ENCODE peak calls at places on chromosomes 1 and 21, in seven cellular contexts. One of them, this sample, is unnamed.

GRCh38 chr1:116850436-116850835 is 59.3 kb upstream of the PTGFRN start:
- DNase-seq in lung microvascular endothelial cell: peak
- DNase-seq in NCI-H1694: no peak
- DNase-seq in anterior cingulate cortex: no peak
- DNase-seq in RCC 7860: no peak
- DNase-seq in stimulated activated CD4-positive, alpha-beta T cell treated with anti-CD3 and anti-CD28 coated beads, Interleukin-15, amount 100 ng/mL, for 24 hours: no peak
- DNase-seq in fibroblast of mammary gland: no peak
- DNase-seq in this sample: no peak

GRCh38 chr21:36613064-36613463 is 85.9 kb upstream of the SIM2 start:
- DNase-seq in anterior cingulate cortex: no peak
- DNase-seq in stimulated activated CD4-positive, alpha-beta T cell treated with anti-CD3 and anti-CD28 coated beads, Interleukin-15, amount 100 ng/mL, for 24 hours: no peak
- DNase-seq in RCC 7860: no peak
- DNase-seq in fibroblast of mammary gland: no peak
- DNase-seq in NCI-H1694: no peak
- DNase-seq in lung microvascular endothelial cell: peak
- DNase-seq in this sample: no peak

GRCh38 chr1:22754106-22754768 is 43.6 kb downstream of the EPHB2 start:
- DNase-seq in stimulated activated CD4-positive, alpha-beta T cell treated with anti-CD3 and anti-CD28 coated beads, Interleukin-15, amount 100 ng/mL, for 24 hours: no peak
- DNase-seq in fibroblast of mammary gland: peak
- DNase-seq in RCC 7860: no peak
- DNase-seq in lung microvascular endothelial cell: peak
- DNase-seq in anterior cingulate cortex: no peak
- DNase-seq in NCI-H1694: no peak
- DNase-seq in this sample: no peak

GRCh38 chr1:47533176-47534039 is 95.6 kb downstream of the FOXD2 start:
- DNase-seq in NCI-H1694: peak
- DNase-seq in stimulated activated CD4-positive, alpha-beta T cell treated with anti-CD3 and anti-CD28 coated beads, Interleukin-15, amount 100 ng/mL, for 24 hours: peak
- DNase-seq in lung microvascular endothelial cell: peak
- DNase-seq in anterior cingulate cortex: peak
- DNase-seq in RCC 7860: no peak
- DNase-seq in fibroblast of mammary gland: peak
- DNase-seq in this sample: no peak

GRCh38 chr1:32696041-32696440 is 6.5 kb downstream of the SYNC start:
- DNase-seq in RCC 7860: no peak
- DNase-seq in lung microvascular endothelial cell: no peak
- DNase-seq in stimulated activated CD4-positive, alpha-beta T cell treated with anti-CD3 and anti-CD28 coated beads, Interleukin-15, amount 100 ng/mL, for 24 hours: no peak
- DNase-seq in fibroblast of mammary gland: no peak
- DNase-seq in anterior cingulate cortex: no peak
- DNase-seq in NCI-H1694: no peak
- DNase-seq in this sample: no peak

GRCh38 chr1:232805269-232806070 is at the start of gene MAP10:
- DNase-seq in RCC 7860: no peak
- DNase-seq in fibroblast of mammary gland: peak
- DNase-seq in NCI-H1694: no peak
- DNase-seq in lung microvascular endothelial cell: peak
- DNase-seq in stimulated activated CD4-positive, alpha-beta T cell treated with anti-CD3 and anti-CD28 coated beads, Interleukin-15, amount 100 ng/mL, for 24 hours: peak
- DNase-seq in anterior cingulate cortex: peak
- DNase-seq in this sample: no peak

GRCh38 chr21:42652527-42653491 is 612 bp upstream of the PDE9A start:
- DNase-seq in fibroblast of mammary gland: peak
- DNase-seq in anterior cingulate cortex: peak
- DNase-seq in stimulated activated CD4-positive, alpha-beta T cell treated with anti-CD3 and anti-CD28 coated beads, Interleukin-15, amount 100 ng/mL, for 24 hours: no peak
- DNase-seq in lung microvascular endothelial cell: peak
- DNase-seq in RCC 7860: no peak
- DNase-seq in NCI-H1694: peak
- DNase-seq in this sample: no peak

GRCh38 chr1:109283748-109284600 is 1.0 kb upstream of the PSRC1 start:
- DNase-seq in NCI-H1694: no peak
- DNase-seq in fibroblast of mammary gland: no peak
- DNase-seq in RCC 7860: no peak
- DNase-seq in stimulated activated CD4-positive, alpha-beta T cell treated with anti-CD3 and anti-CD28 coated beads, Interleukin-15, amount 100 ng/mL, for 24 hours: no peak
- DNase-seq in anterior cingulate cortex: no peak
- DNase-seq in lung microvascular endothelial cell: no peak
- DNase-seq in this sample: no peak

GRCh38 chr1:60504206-60504868 is 430.8 kb upstream of the C1orf87 start:
- DNase-seq in NCI-H1694: no peak
- DNase-seq in lung microvascular endothelial cell: no peak
- DNase-seq in stimulated activated CD4-positive, alpha-beta T cell treated with anti-CD3 and anti-CD28 coated beads, Interleukin-15, amount 100 ng/mL, for 24 hours: no peak
- DNase-seq in fibroblast of mammary gland: peak
- DNase-seq in RCC 7860: no peak
- DNase-seq in anterior cingulate cortex: no peak
- DNase-seq in this sample: no peak

GRCh38 chr1:24745711-24746582 is 700 bp downstream of the CLIC4 start:
- DNase-seq in fibroblast of mammary gland: peak
- DNase-seq in lung microvascular endothelial cell: peak
- DNase-seq in stimulated activated CD4-positive, alpha-beta T cell treated with anti-CD3 and anti-CD28 coated beads, Interleukin-15, amount 100 ng/mL, for 24 hours: peak
- DNase-seq in RCC 7860: peak
- DNase-seq in NCI-H1694: no peak
- DNase-seq in anterior cingulate cortex: peak
- DNase-seq in this sample: no peak

GRCh38 chr1:84907095-84907827 is 14.3 kb upstream of the LPAR3 start:
- DNase-seq in fibroblast of mammary gland: no peak
- DNase-seq in RCC 7860: peak
- DNase-seq in lung microvascular endothelial cell: peak
- DNase-seq in stimulated activated CD4-positive, alpha-beta T cell treated with anti-CD3 and anti-CD28 coated beads, Interleukin-15, amount 100 ng/mL, for 24 hours: no peak
- DNase-seq in anterior cingulate cortex: no peak
- DNase-seq in NCI-H1694: no peak
- DNase-seq in this sample: no peak

GRCh38 chr1:10714337-10715114 is 81.9 kb downstream of the CASZ1 start:
- DNase-seq in NCI-H1694: no peak
- DNase-seq in fibroblast of mammary gland: no peak
- DNase-seq in anterior cingulate cortex: no peak
- DNase-seq in lung microvascular endothelial cell: no peak
- DNase-seq in stimulated activated CD4-positive, alpha-beta T cell treated with anti-CD3 and anti-CD28 coated beads, Interleukin-15, amount 100 ng/mL, for 24 hours: no peak
- DNase-seq in RCC 7860: no peak
- DNase-seq in this sample: no peak

GRCh38 chr1:159602501-159602900 is 14.9 kb downstream of the APCS start:
- DNase-seq in NCI-H1694: no peak
- DNase-seq in lung microvascular endothelial cell: no peak
- DNase-seq in RCC 7860: no peak
- DNase-seq in stimulated activated CD4-positive, alpha-beta T cell treated with anti-CD3 and anti-CD28 coated beads, Interleukin-15, amount 100 ng/mL, for 24 hours: no peak
- DNase-seq in anterior cingulate cortex: no peak
- DNase-seq in fibroblast of mammary gland: no peak
- DNase-seq in this sample: no peak